ENCODE peak calls at places on chromosomes 1 and 21, in seven cellular contexts. M, B, K, X, C, W and H are unnamed samples.

GRCh38 chr1:69929278-69930057 is 275.9 kb downstream of the LRRC40 start:
- DNase-seq in M (no peak), B (no peak), K (no peak), X (no peak), C (no peak), W (no peak), H (peak)

GRCh38 chr1:104733866-104734265 is 984.2 kb downstream of the AMY1C start:
- DNase-seq in B (no peak), W (no peak), M (no peak), X (no peak), K (no peak), C (no peak), H (no peak)

GRCh38 chr1:63593303-63593886 is at the start of gene PGM1:
- DNase-seq in C (no peak), M (peak), X (peak), K (peak), B (peak), W (peak), H (peak)

GRCh38 chr21:38922474-38922873 is 116.7 kb downstream of the ETS2 start:
- DNase-seq in B (no peak), C (no peak), W (no peak), K (no peak), X (no peak), M (no peak), H (no peak)

GRCh38 chr21:14533555-14534400 is 12.3 kb downstream of the SAMSN1 start:
- DNase-seq in M (peak), K (no peak), B (peak), C (no peak), W (peak), X (peak), H (peak)

GRCh38 chr1:25519624-25520023 is 23.8 kb upstream of the LDLRAP1 start:
- DNase-seq in C (no peak), K (no peak), B (peak), M (peak), W (no peak), X (peak), H (no peak)

GRCh38 chr1:153344718-153345025 is 4.0 kb downstream of the PGLYRP4 start:
- DNase-seq in X (no peak), W (peak), C (no peak), B (no peak), M (no peak), K (peak), H (no peak)

GRCh38 chr1:17265162-17265561 is 16.3 kb downstream of the PADI3 start:
- DNase-seq in M (peak), B (no peak), K (no peak), W (no peak), C (no peak), X (no peak), H (no peak)

GRCh38 chr1:205074084-205074483 is 10.2 kb downstream of the TMEM81 start:
- DNase-seq in M (no peak), B (no peak), C (no peak), W (no peak), K (no peak), X (no peak), H (no peak)

GRCh38 chr1:87478231-87478630 is 149.6 kb downstream of the LMO4 start:
- DNase-seq in X (peak), W (no peak), M (peak), K (no peak), C (no peak), B (no peak), H (peak)

GRCh38 chr1:208273386-208274021 is 29.3 kb upstream of the PLXNA2 start:
- DNase-seq in C (no peak), W (no peak), X (no peak), M (no peak), K (no peak), B (no peak), H (no peak)

GRCh38 chr1:4108341-4108740 is 208.3 kb upstream of the C1orf174 start:
- DNase-seq in K (no peak), X (no peak), W (no peak), C (no peak), B (no peak), M (no peak), H (no peak)

GRCh38 chr1:44806025-44806703 is 987 bp downstream of the DYNLT4 start:
- DNase-seq in M (no peak), B (no peak), C (no peak), X (no peak), K (no peak), W (no peak), H (no peak)

GRCh38 chr1:168119750-168120149 is 17.0 kb downstream of the GPR161 start:
- DNase-seq in B (no peak), C (no peak), X (no peak), M (no peak), K (no peak), W (no peak), H (no peak)

GRCh38 chr1:162663589-162664030 is 31.3 kb downstream of the DDR2 start:
- DNase-seq in X (no peak), K (no peak), W (no peak), C (no peak), M (peak), B (no peak), H (no peak)

GRCh38 chr1:1894354-1895049 is 3.6 kb upstream of the GNB1 start:
- DNase-seq in K (no peak), W (no peak), C (peak), X (no peak), M (no peak), B (no peak), H (no peak)

GRCh38 chr1:184025242-184025675 is 12.3 kb downstream of the COLGALT2 start:
- DNase-seq in C (no peak), W (no peak), B (no peak), X (peak), M (peak), K (no peak), H (no peak)

GRCh38 chr1:245129321-245129720 is 25.5 kb upstream of the KIF26B start:
- DNase-seq in M (no peak), C (no peak), K (no peak), B (no peak), X (no peak), W (no peak), H (no peak)

GRCh38 chr1:109307363-109308021 is 681 bp upstream of the MYBPHL start:
- DNase-seq in W (no peak), C (no peak), K (peak), M (no peak), B (no peak), X (no peak), H (no peak)

GRCh38 chr1:12275370-12275769 is 45.5 kb downstream of the VPS13D start:
- DNase-seq in K (no peak), C (no peak), X (no peak), B (no peak), W (peak), M (peak), H (peak)

GRCh38 chr21:31334648-31335121 is 9.4 kb downstream of the TIAM1 start:
- DNase-seq in K (peak), X (peak), C (no peak), B (no peak), M (no peak), W (no peak), H (no peak)

GRCh38 chr1:149844650-149845255 is 54.6 kb upstream of the BOLA1 start:
- DNase-seq in C (no peak), K (no peak), W (no peak), X (no peak), M (no peak), B (no peak), H (peak)

GRCh38 chr1:22159858-22160257 is 17.0 kb upstream of the WNT4 start:
- DNase-seq in W (no peak), X (no peak), C (no peak), K (no peak), M (no peak), B (no peak), H (no peak)

GRCh38 chr1:106700151-106700550 is 356.3 kb upstream of the PRMT6 start:
- DNase-seq in K (no peak), C (no peak), W (no peak), M (peak), B (no peak), X (no peak), H (no peak)

GRCh38 chr1:1318131-1318652 is 6.3 kb downstream of the INTS11 start:
- DNase-seq in C (peak), X (peak), W (no peak), M (peak), B (peak), K (no peak), H (peak)

GRCh38 chr1:52707927-52708655 is 9.9 kb upstream of the COA7 start:
- DNase-seq in X (no peak), K (no peak), C (no peak), M (peak), W (no peak), B (no peak), H (no peak)

GRCh38 chr1:199727682-199728081 is 299.8 kb upstream of the NR5A2 start:
- DNase-seq in K (no peak), M (no peak), C (no peak), X (no peak), B (no peak), W (no peak), H (no peak)

GRCh38 chr1:186925881-186926676 is 97.3 kb downstream of the PLA2G4A start:
- DNase-seq in C (no peak), K (no peak), M (peak), W (no peak), B (no peak), X (no peak), H (no peak)

GRCh38 chr1:163162281-163162937 is 40.3 kb downstream of the RGS5 start:
- DNase-seq in B (no peak), C (no peak), W (no peak), M (peak), X (no peak), K (no peak), H (no peak)

GRCh38 chr1:58934711-58935110 is 150.9 kb upstream of the JUN start:
- DNase-seq in C (no peak), K (no peak), W (no peak), X (no peak), M (no peak), B (no peak), H (no peak)

GRCh38 chr1:62621907-62622306 is 24.6 kb downstream of the ANGPTL3 start:
- DNase-seq in X (peak), K (peak), W (peak), C (peak), M (peak), B (peak), H (no peak)

GRCh38 chr1:203410117-203410900 is 59.4 kb upstream of the FMOD start:
- DNase-seq in K (no peak), B (no peak), C (no peak), W (no peak), M (no peak), X (no peak), H (no peak)

GRCh38 chr1:234154320-234155251 is 218.7 kb upstream of the COA6 start:
- DNase-seq in M (peak), W (peak), X (peak), B (peak), C (no peak), K (peak), H (peak)

GRCh38 chr1:174998569-174999215 is 1.1 kb upstream of the CACYBP start:
- DNase-seq in M (peak), X (peak), B (no peak), W (peak), C (peak), K (peak), H (peak)